ENCODE peak calls at places on chromosomes 5 and 9, in six cellular contexts. Z is AG10803; C is breast epithelium; P is activated CD4-positive, CD25-positive, alpha-beta regulatory T cell treated with anti-CD3 and anti-CD28 coated beads, Interleukin-2, amount 50 U/mL, for 72 hours; T is NAMALWA; I is AG04450. O is an unnamed sample.

GRCh38 chr9:33225319-33226152 is 14.4 kb upstream of the SPINK4 start:
- DNase-seq in Z (peak), C (peak), P (peak), T (peak), I (peak), O (peak)

GRCh38 chr9:104993291-104993963 is 65.5 kb upstream of the ABCA1 start:
- DNase-seq in Z (peak), C (peak), P (no peak), T (no peak), I (no peak), O (peak)

GRCh38 chr9:99748690-99749089 is 73.0 kb upstream of the NR4A3 start:
- DNase-seq in Z (no peak), C (no peak), P (no peak), T (no peak), I (no peak), O (no peak)

GRCh38 chr9:115850548-115851304 is 302.9 kb upstream of the PAPPA start:
- DNase-seq in Z (peak), C (no peak), P (no peak), T (no peak), I (peak), O (peak)

GRCh38 chr5:132999246-132999645 is 27.1 kb downstream of the ZCCHC10 start:
- DNase-seq in Z (no peak), C (no peak), P (no peak), T (no peak), I (no peak), O (no peak)

GRCh38 chr9:104107799-104108198 is 13.7 kb downstream of the SMC2 start:
- DNase-seq in Z (no peak), C (no peak), P (no peak), T (no peak), I (no peak), O (no peak)

GRCh38 chr9:114271556-114272510 is 51.1 kb upstream of the ORM1 start:
- DNase-seq in Z (peak), C (no peak), P (peak), T (peak), I (no peak), O (no peak)

GRCh38 chr9:36862206-36863145 is 171.6 kb downstream of the PAX5 start:
- DNase-seq in Z (peak), C (no peak), P (no peak), T (no peak), I (no peak), O (peak)

GRCh38 chr9:87334366-87334765 is 163.3 kb upstream of the DAPK1 start:
- DNase-seq in Z (no peak), C (no peak), P (no peak), T (no peak), I (no peak), O (no peak)

GRCh38 chr5:37724395-37725125 is 115.3 kb downstream of the GDNF start:
- DNase-seq in Z (peak), C (no peak), P (no peak), T (no peak), I (no peak), O (peak)

GRCh38 chr5:174356536-174356935 is 311.0 kb downstream of the NSG2 start:
- DNase-seq in Z (no peak), C (no peak), P (no peak), T (no peak), I (no peak), O (no peak)

GRCh38 chr5:540215-541147 is 16.2 kb upstream of the SLC9A3 start:
- DNase-seq in Z (no peak), C (no peak), P (peak), T (no peak), I (no peak), O (no peak)

GRCh38 chr9:88532320-88532719 is 2.7 kb upstream of the NXNL2 start:
- DNase-seq in Z (peak), C (no peak), P (no peak), T (no peak), I (no peak), O (peak)

GRCh38 chr5:79547982-79548381 is 34.0 kb upstream of the HOMER1 start:
- DNase-seq in Z (no peak), C (no peak), P (no peak), T (no peak), I (no peak), O (no peak)

GRCh38 chr5:141521244-141521781 is 32.4 kb downstream of the PCDHGC5 start:
- DNase-seq in Z (peak), C (no peak), P (no peak), T (no peak), I (peak), O (peak)

GRCh38 chr5:2754621-2755370 is 3.3 kb upstream of the IRX2 start:
- DNase-seq in Z (peak), C (peak), P (no peak), T (no peak), I (no peak), O (peak)

GRCh38 chr9:13500034-13500433 is 220.5 kb upstream of the MPDZ start:
- DNase-seq in Z (no peak), C (no peak), P (no peak), T (no peak), I (no peak), O (no peak)

GRCh38 chr9:29208670-29209069 is 1635.4 kb upstream of the C9orf72 start:
- DNase-seq in Z (no peak), C (no peak), P (no peak), T (no peak), I (no peak), O (no peak)

GRCh38 chr5:132813599-132814440 is 718 bp downstream of the SOWAHA start:
- DNase-seq in Z (no peak), C (no peak), P (no peak), T (no peak), I (no peak), O (peak)

GRCh38 chr5:172558076-172558990 is 82.7 kb upstream of the NEURL1B start:
- DNase-seq in Z (no peak), C (no peak), P (no peak), T (no peak), I (no peak), O (no peak)